ENCODE peak calls at places on chromosomes 3 and 15, in seven cellular contexts. F is AG09309, A is spleen, G is uterus, U is skeletal muscle cell, D is aorta, E is AG04449. Q is an unnamed sample.

GRCh38 chr3:52843116-52843865 is 8.5 kb upstream of the MUSTN1 start:
- DNase-seq in E (no peak), U (no peak), D (peak), G (no peak), F (no peak), A (peak), Q (no peak)

GRCh38 chr15:60477991-60478632 is 830 bp downstream of the ICE2 start:
- DNase-seq in G (no peak), A (no peak), F (no peak), U (no peak), D (no peak), E (no peak), Q (no peak)

GRCh38 chr3:149688122-149688757 is 30.4 kb upstream of the WWTR1 start:
- DNase-seq in D (no peak), E (no peak), U (no peak), A (no peak), F (no peak), G (no peak), Q (no peak)

GRCh38 chr3:72052841-72053409 is 268.0 kb upstream of the PROK2 start:
- DNase-seq in D (no peak), E (no peak), F (no peak), G (no peak), A (no peak), U (no peak), Q (no peak)

GRCh38 chr3:40143283-40144090 is 166.0 kb upstream of the EIF1B start:
- DNase-seq in A (no peak), U (no peak), G (no peak), E (peak), D (no peak), F (no peak), Q (no peak)

GRCh38 chr3:184822654-184823053 is 10.7 kb downstream of the VPS8 start:
- DNase-seq in G (no peak), A (no peak), E (no peak), D (no peak), U (no peak), F (peak), Q (no peak)

GRCh38 chr3:99997293-99997692 is 117.0 kb downstream of the FILIP1L start:
- DNase-seq in D (no peak), E (no peak), U (no peak), A (no peak), F (no peak), G (no peak), Q (no peak)

GRCh38 chr3:31077021-31077601 is 182.7 kb upstream of the GADL1 start:
- DNase-seq in U (peak), D (no peak), F (peak), G (no peak), E (peak), A (no peak), Q (peak)

GRCh38 chr15:81176291-81176893 is 20.3 kb upstream of the IL16 start:
- DNase-seq in A (no peak), U (no peak), G (peak), D (no peak), F (no peak), E (no peak), Q (no peak)

GRCh38 chr3:106691476-106691875 is 685.8 kb upstream of the CCDC54 start:
- DNase-seq in D (no peak), G (no peak), U (no peak), F (no peak), E (no peak), A (no peak), Q (no peak)

GRCh38 chr3:160928183-160928718 is 172.2 kb downstream of the PPM1L start:
- DNase-seq in U (no peak), E (no peak), A (no peak), G (no peak), F (no peak), D (no peak), Q (no peak)

GRCh38 chr15:41981373-41982132 is 9.2 kb upstream of the EHD4 start:
- DNase-seq in G (no peak), U (no peak), D (no peak), F (no peak), A (no peak), E (no peak), Q (no peak)

GRCh38 chr3:54213910-54214309 is 91.6 kb downstream of the CACNA2D3 start:
- DNase-seq in D (no peak), E (no peak), U (no peak), A (no peak), G (no peak), F (no peak), Q (no peak)

GRCh38 chr3:126961191-126961790 is 21.6 kb upstream of the PLXNA1 start:
- DNase-seq in G (peak), F (peak), U (peak), D (peak), E (no peak), A (peak), Q (no peak)

GRCh38 chr15:69042531-69042930 is 28.0 kb downstream of the NOX5 start:
- DNase-seq in U (no peak), A (no peak), G (no peak), E (no peak), F (no peak), D (no peak), Q (no peak)

GRCh38 chr15:68205949-68206539 is 912 bp upstream of the CALML4 start:
- DNase-seq in G (no peak), F (no peak), U (no peak), D (no peak), A (peak), E (no peak), Q (no peak)

DNA sequence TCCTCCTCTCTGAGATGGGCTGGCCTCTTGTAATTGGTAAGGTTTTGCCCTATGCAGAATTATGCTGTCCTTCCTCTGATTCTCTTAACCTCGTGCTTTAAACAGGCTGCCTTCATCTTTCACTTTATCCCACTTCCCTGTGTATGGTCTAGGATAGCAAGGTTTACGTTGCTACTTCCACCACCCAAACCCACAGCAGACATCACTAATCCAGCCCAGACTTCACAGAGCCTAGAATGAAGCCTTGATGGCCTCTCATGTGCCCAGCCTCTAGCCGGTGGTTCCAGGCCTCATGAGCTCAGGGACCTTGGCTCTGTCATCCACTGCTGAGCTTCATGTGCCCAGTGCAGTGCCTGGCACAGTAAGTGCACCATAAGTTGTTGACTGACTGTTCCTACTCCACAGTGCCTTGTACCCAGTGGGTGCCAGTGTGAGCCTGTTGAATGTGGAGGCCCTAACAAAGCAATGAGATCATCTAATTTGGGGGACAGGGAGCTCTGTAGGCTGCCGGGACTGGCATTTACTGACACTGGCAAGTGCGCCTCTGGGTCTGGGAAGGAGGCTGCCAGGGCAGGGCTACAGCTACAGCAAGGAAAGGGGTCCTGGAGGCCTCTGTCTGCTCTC is 12.5 kb downstream of the SLC6A6 start:
- DNase-seq in E (no peak), D (no peak), F (no peak), A (no peak), G (no peak), U (no peak), Q (no peak)
- H3K4me3 ChIP-seq in E (no peak), D (no peak), F (no peak), A (no peak), G (no peak), U (no peak), Q (no peak)

GRCh38 chr3:171862993-171863521 is 19.9 kb downstream of the TMEM212 start:
- DNase-seq in U (no peak), E (no peak), A (no peak), F (no peak), G (no peak), D (no peak), Q (no peak)
- H3K4me3 ChIP-seq in U (no peak), E (no peak), A (no peak), F (no peak), G (no peak), D (no peak), Q (no peak)

GRCh38 chr3:169966951-169967915 is 626 bp downstream of the SEC62 start:
- DNase-seq in F (no peak), E (no peak), U (no peak), G (no peak), D (peak), A (no peak), Q (peak)

GRCh38 chr3:169965562-169965961 is 1.0 kb upstream of the SEC62 start:
- DNase-seq in E (no peak), G (no peak), U (no peak), D (no peak), F (no peak), A (no peak), Q (no peak)

GRCh38 chr3:169966086-169966950 is at the start of gene SEC62:
- DNase-seq in F (peak), D (peak), U (peak), A (peak), G (peak), E (peak), Q (peak)

GRCh38 chr3:169969696-169970095 is 3.1 kb downstream of the SEC62 start:
- DNase-seq in D (no peak), A (no peak), U (no peak), F (no peak), E (no peak), G (no peak), Q (no peak)

DNA sequence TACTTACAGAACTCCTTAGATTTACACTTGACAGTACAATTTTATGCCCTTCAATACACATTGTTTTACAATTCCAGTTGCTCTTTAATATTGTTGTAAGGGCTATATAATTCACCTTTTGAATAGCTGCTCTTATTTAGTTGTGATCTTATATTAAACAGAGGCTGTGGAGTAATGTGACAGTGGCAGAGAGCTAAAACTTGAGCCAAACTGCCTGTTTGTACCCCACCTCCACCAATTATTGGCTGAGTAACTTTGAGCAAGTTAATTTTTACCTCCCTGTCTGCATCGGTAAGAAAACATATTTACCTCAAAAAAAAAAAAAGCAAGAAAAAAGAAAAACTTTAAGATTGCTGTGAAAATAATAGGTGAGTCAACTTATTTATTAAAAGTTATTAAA is 1.6 kb downstream of the SEC62 start:
- DNase-seq in D (no peak), U (no peak), E (no peak), G (no peak), F (no peak), A (no peak), Q (no peak)
- H3K4me3 ChIP-seq in D (no peak), U (peak), E (peak), G (no peak), F (no peak), A (peak), Q (peak)

GRCh38 chr3:25962255-25962654 is 172.4 kb downstream of the OXSM start:
- DNase-seq in G (no peak), U (no peak), F (no peak), A (no peak), E (no peak), D (no peak), Q (no peak)
- H3K4me3 ChIP-seq in G (no peak), U (no peak), F (no peak), A (no peak), E (no peak), D (no peak), Q (no peak)

DNA sequence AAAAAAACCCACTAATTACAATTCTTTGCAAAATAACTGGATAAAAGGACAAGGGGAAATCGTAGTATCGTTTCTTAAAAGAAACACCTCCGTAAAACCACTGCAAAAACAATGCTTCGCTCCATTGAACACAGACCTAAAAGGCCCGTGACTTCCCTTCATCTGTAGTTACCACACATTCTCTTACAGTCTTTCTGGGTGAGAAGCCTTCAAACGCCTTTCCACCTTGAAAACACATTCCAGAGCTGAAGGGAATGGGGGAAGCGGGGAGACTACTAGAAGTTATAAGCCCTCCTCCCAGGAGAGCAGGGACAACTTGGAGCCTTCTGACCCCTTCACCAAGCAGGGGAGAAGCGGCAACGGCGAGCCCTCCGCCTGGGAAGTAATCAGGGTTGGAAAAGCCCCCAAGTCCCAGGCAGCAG is 544 bp downstream of the SECISBP2L start:
- DNase-seq in E (no peak), G (no peak), D (no peak), A (no peak), F (no peak), U (no peak), Q (no peak)
- H3K4me3 ChIP-seq in E (peak), G (peak), D (peak), A (peak), F (peak), U (peak), Q (peak)

Q was measured in HFF-Myc.